ENCODE peak calls at places on chromosomes 6 and 20, in five cellular contexts. J is fibroblast of lung, B is SK-N-SH, V is neural progenitor cell, U is suprapubic skin. O is an unnamed sample. For H3K27me3 and H3K9me3, the result is how much of the 10 kb centered on the place peaks cover.

GRCh38 chr6:119501798-119502483 is 152.4 kb upstream of the MAN1A1 start:
- DNase-seq in B (no peak), J (no peak), V (no peak), U (no peak), O (no peak)

GRCh38 chr20:22795897-22796296 is 211.5 kb upstream of the FOXA2 start:
- DNase-seq in U (peak), B (no peak), J (peak), V (peak), O (no peak)

GRCh38 chr20:61903575-61904340 is 161.9 kb downstream of the TAF4 start:
- DNase-seq in U (no peak), B (no peak), V (no peak), J (no peak), O (peak)

GRCh38 chr20:50610212-50610718 is 81.1 kb downstream of the RIPOR3 start:
- DNase-seq in B (no peak), V (no peak), U (no peak), J (no peak), O (peak)

GRCh38 chr20:15673206-15673605 is 900.0 kb downstream of the KIF16B start:
- DNase-seq in U (no peak), B (no peak), J (peak), V (no peak), O (no peak)

GRCh38 chr6:128305228-128305627 is 215.2 kb downstream of the PTPRK start:
- DNase-seq in U (no peak), J (peak), B (no peak), V (no peak), O (no peak)

GRCh38 chr6:114063956-114064355 is 93.0 kb upstream of the HDAC2 start:
- DNase-seq in B (no peak), V (no peak), J (peak), U (no peak), O (no peak)

GRCh38 chr6:75632247-75632646 is 30.6 kb downstream of the SENP6 start:
- DNase-seq in J (no peak), B (no peak), V (no peak), U (no peak), O (no peak)

GRCh38 chr6:69090132-69090531 is 455.1 kb downstream of the ADGRB3 start:
- DNase-seq in J (peak), B (no peak), V (no peak), U (no peak), O (no peak)

GRCh38 chr6:14276066-14276465 is 158.5 kb downstream of the CD83 start:
- DNase-seq in U (no peak), B (no peak), J (no peak), V (no peak), O (peak)

GRCh38 chr6:25494469-25494868 is 157.5 kb upstream of the SCGN start:
- DNase-seq in B (no peak), J (no peak), U (no peak), V (no peak), O (no peak)

GRCh38 chr6:31178143-31179041 is 7.9 kb upstream of the POU5F1 start:
- DNase-seq in B (no peak), J (no peak), U (no peak), V (no peak), O (peak)

GRCh38 chr6:21142716-21143115 is 450.8 kb upstream of the SOX4 start:
- DNase-seq in J (no peak), V (no peak), B (no peak), U (no peak), O (no peak)

GRCh38 chr20:62991196-62991807 is 15.5 kb downstream of the BHLHE23 start:
- DNase-seq in V (no peak), B (no peak), U (no peak), J (no peak), O (no peak)

GRCh38 chr20:62990306-62990825 is 16.4 kb downstream of the BHLHE23 start:
- DNase-seq in V (no peak), U (no peak), J (no peak), B (no peak), O (no peak)

GRCh38 chr20:62993856-62994494 is 12.8 kb downstream of the BHLHE23 start:
- DNase-seq in J (no peak), V (no peak), U (no peak), B (no peak), O (no peak)

GRCh38 chr20:62989201-62989601 is 17.6 kb downstream of the BHLHE23 start:
- DNase-seq in U (no peak), B (no peak), V (no peak), J (no peak), O (no peak)

GRCh38 chr20:62991863-62992262 is 14.9 kb downstream of the BHLHE23 start:
- DNase-seq in V (no peak), B (no peak), J (no peak), U (no peak), O (no peak)
- H3K27me3 ChIP-seq in V (under half), B (half or more), J (under half), U (half or more), O (under half)

GRCh38 chr6:1313364-1313754 is 1.5 kb downstream of the FOXQ1 start:
- DNase-seq in J (no peak), B (no peak), U (no peak), V (no peak), O (no peak)
- H3K4me3 ChIP-seq in J (no peak), B (no peak), U (peak), V (no peak), O (no peak)

GRCh38 chr20:31390490-31390889 is at the start of gene DEFB119:
- DNase-seq in B (no peak), J (no peak), U (no peak), V (no peak), O (no peak)
- H3K9me3 ChIP-seq in B (under half), J (under half), U (under half), V (under half), O (half or more)

GRCh38 chr6:3231213-3232016 is 4.0 kb upstream of the TUBB2B start:
- DNase-seq in B (peak), U (peak), J (peak), V (peak), O (peak)
- H3K27me3 ChIP-seq in B (under half), U (half or more), J (half or more), V (under half), O (half or more)

DNA sequence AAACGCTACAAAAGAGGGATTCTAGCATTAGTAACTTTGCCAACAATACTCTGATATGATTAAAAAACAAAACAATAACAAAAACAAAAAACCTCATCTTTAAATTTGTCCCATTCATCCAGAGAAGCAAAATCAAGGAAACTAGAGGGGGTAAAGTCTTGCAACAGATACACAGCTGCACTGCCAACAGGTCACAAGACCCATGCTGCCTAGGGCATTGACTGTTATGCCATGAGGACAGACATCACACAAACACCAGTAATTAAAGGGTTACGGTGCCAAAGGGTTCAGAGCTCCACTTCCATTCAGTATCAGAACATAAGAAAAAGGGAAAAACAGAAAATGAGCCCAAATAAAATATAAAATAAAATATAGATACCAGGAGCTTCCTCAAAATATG is 1.6 kb downstream of the TBC1D20 start:
- DNase-seq in U (no peak), B (peak), V (no peak), J (peak), O (no peak)
- H3K4me3 ChIP-seq in U (peak), B (peak), V (peak), J (peak), O (peak)

DNA sequence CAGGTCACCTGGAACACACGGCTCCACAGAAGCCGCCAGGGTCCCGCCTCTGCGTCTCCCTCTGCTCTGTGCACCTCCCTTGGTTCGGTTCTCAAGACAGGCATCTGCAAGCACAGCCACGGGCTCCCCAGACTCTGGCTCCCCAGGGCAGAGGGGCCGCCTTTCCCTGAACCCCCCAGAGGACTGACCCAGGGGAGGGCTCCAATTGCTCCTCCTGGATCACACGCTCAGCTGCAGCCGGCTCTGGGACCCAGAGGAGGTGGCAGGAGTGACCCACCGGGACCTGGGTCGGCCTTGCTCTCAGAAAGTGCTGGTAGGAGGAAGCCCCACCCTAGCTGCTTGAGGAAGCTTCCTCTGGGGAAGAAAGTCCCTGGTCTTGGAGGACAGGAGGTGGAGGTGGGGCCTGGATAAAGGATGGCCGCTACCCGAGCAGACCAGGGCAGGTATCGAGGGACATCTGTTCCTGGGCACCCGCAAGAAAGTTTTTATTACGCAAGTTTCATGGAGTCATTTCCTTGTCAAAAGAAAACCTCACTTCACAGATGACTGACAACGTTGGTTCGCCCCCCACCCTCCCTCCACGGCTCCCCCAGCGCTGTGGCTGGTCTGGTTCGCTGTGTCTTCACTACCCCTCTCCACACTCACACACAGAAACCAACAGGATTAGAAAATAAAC is 103.9 kb upstream of the AFDN start:
- DNase-seq in U (no peak), J (no peak), B (no peak), V (no peak), O (peak)
- H3K9me3 ChIP-seq in U (under half), J (under half), B (under half), V (under half), O (under half)